ENCODE peak calls at places on chromosome 16, in six cellular contexts. One of them, this sample, is unnamed.
A peak's percentile ranks its signal among the peaks of the same experiment; 100 is the strongest.

GRCh38 chr16:65634291-65634690 is 512.4 kb upstream of the CDH11 start:
- DNase-seq in dorsolateral prefrontal cortex: no peak
- DNase-seq in hepatocyte: no peak
- DNase-seq in stromal cell of bone marrow: no peak
- DNase-seq in HT-29: no peak
- DNase-seq in activated CD8-positive, alpha-beta T cell treated with anti-CD3 and anti-CD28 coated beads, Interleukin-2, amount 10 ng/mL, durations not matched to agents 7 days and 5 days: no peak
- DNase-seq in this sample: no peak

GRCh38 chr16:80591071-80591935 is 50.5 kb downstream of the DYNLRB2 start:
- DNase-seq in dorsolateral prefrontal cortex: no peak
- DNase-seq in hepatocyte: no peak
- DNase-seq in stromal cell of bone marrow: no peak
- DNase-seq in HT-29: no peak
- DNase-seq in activated CD8-positive, alpha-beta T cell treated with anti-CD3 and anti-CD28 coated beads, Interleukin-2, amount 10 ng/mL, durations not matched to agents 7 days and 5 days: peak; percentile 67
- DNase-seq in this sample: no peak

GRCh38 chr16:85844786-85845185 is 45.3 kb downstream of the COX4I1 start:
- DNase-seq in dorsolateral prefrontal cortex: no peak
- DNase-seq in hepatocyte: peak; percentile 54
- DNase-seq in stromal cell of bone marrow: no peak
- DNase-seq in HT-29: no peak
- DNase-seq in activated CD8-positive, alpha-beta T cell treated with anti-CD3 and anti-CD28 coated beads, Interleukin-2, amount 10 ng/mL, durations not matched to agents 7 days and 5 days: no peak
- DNase-seq in this sample: no peak

GRCh38 chr16:11547517-11547916 is 39.2 kb downstream of the LITAF start:
- DNase-seq in dorsolateral prefrontal cortex: peak; percentile 50
- DNase-seq in hepatocyte: no peak
- DNase-seq in stromal cell of bone marrow: no peak
- DNase-seq in HT-29: no peak
- DNase-seq in activated CD8-positive, alpha-beta T cell treated with anti-CD3 and anti-CD28 coated beads, Interleukin-2, amount 10 ng/mL, durations not matched to agents 7 days and 5 days: no peak
- DNase-seq in this sample: no peak

GRCh38 chr16:59632266-59632855 is 898.2 kb upstream of the GOT2 start:
- DNase-seq in dorsolateral prefrontal cortex: no peak
- DNase-seq in hepatocyte: peak; percentile 11
- DNase-seq in stromal cell of bone marrow: peak; percentile 72
- DNase-seq in HT-29: no peak
- DNase-seq in activated CD8-positive, alpha-beta T cell treated with anti-CD3 and anti-CD28 coated beads, Interleukin-2, amount 10 ng/mL, durations not matched to agents 7 days and 5 days: no peak
- DNase-seq in this sample: no peak

GRCh38 chr16:69554495-69554894 is 11.3 kb upstream of the NFAT5 start:
- DNase-seq in dorsolateral prefrontal cortex: no peak
- DNase-seq in hepatocyte: no peak
- DNase-seq in stromal cell of bone marrow: no peak
- DNase-seq in HT-29: no peak
- DNase-seq in activated CD8-positive, alpha-beta T cell treated with anti-CD3 and anti-CD28 coated beads, Interleukin-2, amount 10 ng/mL, durations not matched to agents 7 days and 5 days: no peak
- DNase-seq in this sample: no peak

GRCh38 chr16:86565181-86565631 is 1.4 kb upstream of the FOXC2 start:
- DNase-seq in dorsolateral prefrontal cortex: no peak
- DNase-seq in hepatocyte: no peak
- DNase-seq in stromal cell of bone marrow: no peak
- DNase-seq in HT-29: no peak
- DNase-seq in activated CD8-positive, alpha-beta T cell treated with anti-CD3 and anti-CD28 coated beads, Interleukin-2, amount 10 ng/mL, durations not matched to agents 7 days and 5 days: no peak
- DNase-seq in this sample: no peak

GRCh38 chr16:48206594-48207242 is 37.4 kb upstream of the LONP2 start:
- DNase-seq in dorsolateral prefrontal cortex: no peak
- DNase-seq in hepatocyte: no peak
- DNase-seq in stromal cell of bone marrow: peak; percentile 9
- DNase-seq in HT-29: no peak
- DNase-seq in activated CD8-positive, alpha-beta T cell treated with anti-CD3 and anti-CD28 coated beads, Interleukin-2, amount 10 ng/mL, durations not matched to agents 7 days and 5 days: no peak
- DNase-seq in this sample: no peak

GRCh38 chr16:1794908-1795666 is 1.6 kb upstream of the IGFALS start:
- DNase-seq in dorsolateral prefrontal cortex: no peak
- DNase-seq in hepatocyte: peak; percentile 3
- DNase-seq in stromal cell of bone marrow: no peak
- DNase-seq in HT-29: no peak
- DNase-seq in activated CD8-positive, alpha-beta T cell treated with anti-CD3 and anti-CD28 coated beads, Interleukin-2, amount 10 ng/mL, durations not matched to agents 7 days and 5 days: no peak
- DNase-seq in this sample: no peak

GRCh38 chr16:89565506-89566372 is 5.3 kb downstream of the RPL13 start:
- DNase-seq in dorsolateral prefrontal cortex: peak; percentile 43
- DNase-seq in hepatocyte: peak; percentile 66
- DNase-seq in stromal cell of bone marrow: no peak
- DNase-seq in HT-29: peak; percentile 78
- DNase-seq in activated CD8-positive, alpha-beta T cell treated with anti-CD3 and anti-CD28 coated beads, Interleukin-2, amount 10 ng/mL, durations not matched to agents 7 days and 5 days: peak; percentile 67
- DNase-seq in this sample: peak; percentile 51

GRCh38 chr16:4404247-4404966 is 12.0 kb downstream of the CORO7 start:
- DNase-seq in dorsolateral prefrontal cortex: peak; percentile 65
- DNase-seq in hepatocyte: peak; percentile 74
- DNase-seq in stromal cell of bone marrow: no peak
- DNase-seq in HT-29: peak; percentile 39
- DNase-seq in activated CD8-positive, alpha-beta T cell treated with anti-CD3 and anti-CD28 coated beads, Interleukin-2, amount 10 ng/mL, durations not matched to agents 7 days and 5 days: peak; percentile 54
- DNase-seq in this sample: no peak

GRCh38 chr16:709651-710499 is 4.3 kb upstream of the FBXL16 start:
- DNase-seq in dorsolateral prefrontal cortex: peak; percentile 89
- DNase-seq in hepatocyte: peak; percentile 71
- DNase-seq in stromal cell of bone marrow: peak; percentile 65
- DNase-seq in HT-29: peak; percentile 64
- DNase-seq in activated CD8-positive, alpha-beta T cell treated with anti-CD3 and anti-CD28 coated beads, Interleukin-2, amount 10 ng/mL, durations not matched to agents 7 days and 5 days: no peak
- DNase-seq in this sample: peak; percentile 77

GRCh38 chr16:51648521-51648920 is 497.5 kb upstream of the SALL1 start:
- DNase-seq in dorsolateral prefrontal cortex: no peak
- DNase-seq in hepatocyte: no peak
- DNase-seq in stromal cell of bone marrow: no peak
- DNase-seq in HT-29: no peak
- DNase-seq in activated CD8-positive, alpha-beta T cell treated with anti-CD3 and anti-CD28 coated beads, Interleukin-2, amount 10 ng/mL, durations not matched to agents 7 days and 5 days: no peak
- DNase-seq in this sample: no peak

GRCh38 chr16:56424791-56425438 is 430 bp downstream of the AMFR start:
- DNase-seq in dorsolateral prefrontal cortex: peak; percentile 14
- DNase-seq in hepatocyte: peak; percentile 68
- DNase-seq in stromal cell of bone marrow: no peak
- DNase-seq in HT-29: peak; percentile 23
- DNase-seq in activated CD8-positive, alpha-beta T cell treated with anti-CD3 and anti-CD28 coated beads, Interleukin-2, amount 10 ng/mL, durations not matched to agents 7 days and 5 days: peak; percentile 32
- DNase-seq in this sample: peak; percentile 11

This sample was measured in posterior cingulate gyrus.